ENCODE peak calls at places on chromosome X, in four cellular contexts. P is NAMALWA, R is pulmonary artery endothelial cell, D is HepG2. B is an unnamed sample.

GRCh38 chrX:38973327-38973726 is 172.1 kb downstream of the MID1IP1 start:
- DNase-seq in P (no peak), R (no peak), D (no peak), B (no peak)

GRCh38 chrX:25290132-25290531 is 274.4 kb upstream of the ARX start:
- DNase-seq in P (no peak), R (no peak), D (no peak), B (no peak)

GRCh38 chrX:48890934-48891401 is 6.6 kb downstream of the TIMM17B start:
- DNase-seq in P (no peak), R (no peak), D (no peak), B (no peak)

GRCh38 chrX:153423652-153424051 is 12.4 kb downstream of the ZFP92 start:
- DNase-seq in P (no peak), R (no peak), D (no peak), B (no peak)

GRCh38 chrX:103372886-103373285 is 3.5 kb upstream of the BEX3 start:
- DNase-seq in P (no peak), R (no peak), D (no peak), B (no peak)

GRCh38 chrX:111431007-111431406 is 19.0 kb upstream of the DCX start:
- DNase-seq in P (no peak), R (no peak), D (no peak), B (no peak)

GRCh38 chrX:102339312-102340298 is 92.6 kb downstream of the NXF2 start:
- DNase-seq in P (peak; percentile 8), R (no peak), D (no peak), B (no peak)

GRCh38 chrX:15438332-15438731 is 54.1 kb upstream of the VEGFD start:
- DNase-seq in P (no peak), R (no peak), D (no peak), B (no peak)

GRCh38 chrX:41596586-41596985 is 92.2 kb upstream of the GPR34 start:
- DNase-seq in P (peak; percentile 30), R (no peak), D (no peak), B (no peak)

GRCh38 chrX:73126240-73126639 is 46.9 kb upstream of the PABPC1L2A start:
- DNase-seq in P (no peak), R (no peak), D (no peak), B (no peak)

GRCh38 chrX:8632949-8633348 is 99.0 kb downstream of the ANOS1 start:
- DNase-seq in P (no peak), R (no peak), D (no peak), B (no peak)

GRCh38 chrX:41705680-41706374 is 17.1 kb downstream of the GPR34 start:
- DNase-seq in P (peak; percentile 60), R (no peak), D (no peak), B (no peak)

GRCh38 chrX:19174401-19175025 is 52.2 kb upstream of the ADGRG2 start:
- DNase-seq in P (no peak), R (no peak), D (no peak), B (no peak)

GRCh38 chrX:45191820-45192409 is 8.8 kb downstream of the DIPK2B start:
- DNase-seq in P (no peak), R (no peak), D (no peak), B (no peak)

GRCh38 chrX:68868316-68868715 is 39.5 kb downstream of the EFNB1 start:
- DNase-seq in P (no peak), R (no peak), D (no peak), B (no peak)

GRCh38 chrX:109347618-109348017 is 134.3 kb downstream of the GUCY2F start:
- DNase-seq in P (no peak), R (peak; percentile 45), D (no peak), B (no peak)

GRCh38 chrX:32533848-32534247 is 677.5 kb downstream of the DMD start:
- DNase-seq in P (no peak), R (no peak), D (no peak), B (no peak)

GRCh38 chrX:6849711-6850415 is 297.6 kb upstream of the STS start:
- DNase-seq in P (no peak), R (no peak), D (no peak), B (no peak)

GRCh38 chrX:149513713-149514427 is 8.8 kb upstream of the IDS start:
- DNase-seq in P (no peak), R (no peak), D (no peak), B (no peak)

GRCh38 chrX:105752334-105752733 is 70.0 kb upstream of the NRK start:
- DNase-seq in P (no peak), R (no peak), D (no peak), B (no peak)

GRCh38 chrX:43448688-43449087 is 207.4 kb upstream of the MAOA start:
- DNase-seq in P (no peak), R (no peak), D (no peak), B (no peak)